ENCODE peak calls at places on chromosome 17, in four cellular contexts. D is H1; W is stimulated activated CD8-positive, alpha-beta memory T cell treated with anti-CD3 and anti-CD28 coated beads, Interleukin-4, amount 100 ng/mL, for 24 hours; E is effector memory CD4-positive, alpha-beta T cell. B is an unnamed sample.
A peak's percentile ranks its signal among the peaks of the same experiment; 100 is the strongest.

GRCh38 chr17:64777413-64778101 is 115.5 kb upstream of the SMURF2 start:
- DNase-seq in W (no peak), D (no peak), E (no peak), B (no peak)

GRCh38 chr17:75270218-75270965 is 639 bp downstream of the MIF4GD start:
- DNase-seq in W (peak; percentile 43), E (no peak), D (peak; percentile 81), B (peak; percentile 50)

GRCh38 chr17:76638263-76638662 is 5.3 kb downstream of the ST6GALNAC1 start:
- DNase-seq in E (no peak), W (no peak), D (no peak), B (no peak)

GRCh38 chr17:12098568-12098967 is 77.9 kb downstream of the MAP2K4 start:
- DNase-seq in W (no peak), D (no peak), E (no peak), B (no peak)

GRCh38 chr17:48711128-48711527 is 11.2 kb downstream of the PRAC1 start:
- DNase-seq in W (no peak), D (no peak), E (no peak), B (no peak)

GRCh38 chr17:83080641-83081560 is 1.5 kb downstream of the METRNL start:
- DNase-seq in E (peak; percentile 34), D (no peak), W (peak; percentile 45), B (no peak)

GRCh38 chr17:63500548-63501390 is 22.4 kb upstream of the KCNH6 start:
- DNase-seq in E (no peak), W (no peak), D (no peak), B (no peak)

GRCh38 chr17:60896996-60897395 is 219.3 kb downstream of the BCAS3 start:
- DNase-seq in D (no peak), W (no peak), E (no peak), B (no peak)

GRCh38 chr17:33725675-33726271 is 432.7 kb upstream of the ASIC2 start:
- DNase-seq in D (peak; percentile 88), W (no peak), E (no peak), B (peak; percentile 8)

GRCh38 chr17:80970044-80970761 is 21.4 kb upstream of the CHMP6 start:
- DNase-seq in D (no peak), E (no peak), W (no peak), B (no peak)

GRCh38 chr17:58352843-58353719 is 1.1 kb upstream of the SUPT4H1 start:
- DNase-seq in W (no peak), D (peak; percentile 56), E (no peak), B (no peak)

GRCh38 chr17:56160395-56160889 is 7.2 kb downstream of the ANKFN1 start:
- DNase-seq in W (no peak), E (no peak), D (no peak), B (no peak)

GRCh38 chr17:36534117-36534880 is at the start of gene MYO19:
- DNase-seq in E (no peak), D (peak; percentile 86), W (peak; percentile 31), B (peak; percentile 18)

GRCh38 chr17:21674242-21674731 is 18.0 kb upstream of the KCNJ18 start:
- DNase-seq in E (no peak), D (no peak), W (no peak), B (no peak)

GRCh38 chr17:14169901-14170300 is 66.8 kb downstream of the CDRT15 start:
- DNase-seq in W (no peak), E (no peak), D (no peak), B (no peak)

GRCh38 chr17:60971515-60972369 is 294.1 kb downstream of the BCAS3 start:
- DNase-seq in E (no peak), D (peak; percentile 49), W (no peak), B (no peak)

GRCh38 chr17:59154721-59155438 is at the start of gene SKA2:
- DNase-seq in E (peak; percentile 98), D (peak; percentile 92), W (peak; percentile 93), B (peak; percentile 98)

GRCh38 chr17:40314557-40314953 is 5.6 kb downstream of the RARA start:
- DNase-seq in W (peak; percentile 75), D (no peak), E (peak; percentile 84), B (no peak)

GRCh38 chr17:880074-880870 is 98.1 kb downstream of the MRM3 start:
- DNase-seq in W (no peak), E (no peak), D (no peak), B (no peak)

GRCh38 chr17:7045492-7046126 is 1.7 kb upstream of the SLC16A11 start:
- DNase-seq in E (no peak), W (no peak), D (no peak), B (no peak)

GRCh38 chr17:2085648-2085949 is 30.7 kb downstream of the HIC1 start:
- DNase-seq in E (no peak), D (no peak), W (no peak), B (no peak)

GRCh38 chr17:73998246-73999220 is 204.9 kb upstream of the RPL38 start:
- DNase-seq in D (peak; percentile 91), W (peak; percentile 44), E (peak; percentile 23), B (no peak)

GRCh38 chr17:66541461-66542182 is 239.2 kb downstream of the PRKCA start:
- DNase-seq in E (no peak), D (no peak), W (no peak), B (no peak)

GRCh38 chr17:41013606-41014005 is 4.7 kb upstream of the KRTAP3-1 start:
- DNase-seq in W (no peak), E (no peak), D (no peak), B (no peak)

GRCh38 chr17:81030726-81031570 is 4.0 kb upstream of the BAIAP2 start:
- DNase-seq in E (no peak), W (no peak), D (no peak), B (no peak)

GRCh38 chr17:181213-182163 is at the start of gene DOC2B:
- DNase-seq in W (no peak), E (no peak), D (peak; percentile 57), B (no peak)

GRCh38 chr17:50063516-50064252 is 7.8 kb downstream of the ITGA3 start:
- DNase-seq in E (no peak), D (no peak), W (no peak), B (no peak)

GRCh38 chr17:39139137-39139516 is 12.3 kb downstream of the PLXDC1 start:
- DNase-seq in D (no peak), W (no peak), E (no peak), B (no peak)

GRCh38 chr17:16882243-16882925 is 89.5 kb downstream of the TNFRSF13B start:
- DNase-seq in W (no peak), D (no peak), E (no peak), B (no peak)

GRCh38 chr17:29235904-29236303 is 10.8 kb upstream of the CRYBA1 start:
- DNase-seq in D (no peak), E (no peak), W (no peak), B (no peak)

GRCh38 chr17:72049914-72050313 is 70.9 kb upstream of the SOX9 start:
- DNase-seq in E (no peak), W (no peak), D (no peak), B (no peak)

GRCh38 chr17:37465058-37465616 is 24.6 kb upstream of the DUSP14 start:
- DNase-seq in D (no peak), W (no peak), E (no peak), B (no peak)

GRCh38 chr17:74842599-74843351 is 16.9 kb downstream of the GRIN2C start:
- DNase-seq in E (no peak), W (no peak), D (peak; percentile 88), B (peak; percentile 77)

GRCh38 chr17:16351831-16352230 is 1.4 kb downstream of the CENPV start:
- DNase-seq in D (no peak), E (no peak), W (no peak), B (no peak)

GRCh38 chr17:68835061-68835460 is 120.1 kb downstream of the ABCA8 start:
- DNase-seq in W (no peak), D (no peak), E (no peak), B (no peak)

GRCh38 chr17:11885051-11885450 is 112.2 kb downstream of the ZNF18 start:
- DNase-seq in E (no peak), W (no peak), D (peak; percentile 11), B (no peak)

GRCh38 chr17:27572665-27573064 is 58.3 kb upstream of the LGALS9 start:
- DNase-seq in E (no peak), D (no peak), W (peak; percentile 47), B (no peak)

GRCh38 chr17:32627233-32628008 is 140.6 kb downstream of the CDK5R1 start:
- DNase-seq in D (peak; percentile 58), E (no peak), W (no peak), B (peak; percentile 67)

GRCh38 chr17:28963841-28964240 is 12.5 kb upstream of the PHF12 start:
- DNase-seq in D (no peak), W (no peak), E (no peak), B (no peak)